ENCODE peak calls at places on chromosomes 12 and 14, in seven cellular contexts. R is GM10248; T is stimulated activated CD8-positive, alpha-beta memory T cell treated with anti-CD3 and anti-CD28 coated beads, Interleukin-2, amount 100 ng/mL, for 1 hour; M is NCI-H1436; A is GM06990; E is PC-3; Z is CD8-positive, alpha-beta memory T cell. Y is an unnamed sample.
A peak's percentile ranks its signal among the peaks of the same experiment; 100 is the strongest.

GRCh38 chr12:113096675-113097461 is 38.7 kb downstream of the RASAL1 start:
- DNase-seq in T (no peak), R (no peak), E (no peak), A (no peak), M (no peak), Z (no peak), Y (no peak)

GRCh38 chr12:106126441-106127288 is 12.1 kb downstream of the NUAK1 start:
- DNase-seq in Z (no peak), R (no peak), E (peak; percentile 98), M (no peak), T (no peak), A (no peak), Y (no peak)

GRCh38 chr12:58503731-58504520 is 416.4 kb downstream of the LRIG3 start:
- DNase-seq in M (peak; percentile 82), Z (no peak), A (no peak), R (no peak), T (no peak), E (no peak), Y (no peak)

GRCh38 chr12:75650989-75651695 is 139.7 kb upstream of the KRR1 start:
- DNase-seq in M (no peak), A (no peak), R (no peak), T (no peak), E (no peak), Z (no peak), Y (no peak)

GRCh38 chr12:14514946-14515345 is 52.7 kb downstream of the PLBD1 start:
- DNase-seq in E (no peak), Z (no peak), R (no peak), A (no peak), T (no peak), M (no peak), Y (no peak)

GRCh38 chr12:58540480-58541299 is 379.6 kb downstream of the LRIG3 start:
- DNase-seq in A (peak; percentile 0), Z (no peak), M (peak; percentile 73), T (no peak), E (peak; percentile 92), R (no peak), Y (peak; percentile 12)

GRCh38 chr12:12880537-12880936 is 10.8 kb upstream of the GPRC5A start:
- DNase-seq in E (no peak), M (no peak), R (no peak), T (no peak), A (no peak), Z (no peak), Y (no peak)

GRCh38 chr12:124786065-124786964 is 77.3 kb downstream of the SCARB1 start:
- DNase-seq in A (no peak), T (no peak), E (no peak), Z (no peak), M (peak; percentile 87), R (no peak), Y (no peak)

GRCh38 chr14:90674043-90674670 is 142.1 kb downstream of the TTC7B start:
- DNase-seq in T (no peak), M (no peak), E (no peak), Z (no peak), A (no peak), R (no peak), Y (no peak)

GRCh38 chr14:76870146-76870545 is 43.9 kb downstream of the LRRC74A start:
- DNase-seq in T (no peak), M (peak; percentile 4), R (no peak), Z (no peak), A (no peak), E (peak; percentile 36), Y (no peak)

Y was measured in activated T-helper 2 cell treated with anti-CD3 and anti-CD28 coated beads, Interferon-gamma antibody, Interleukin-2, Interleukin-4, amounts not matched to agents 10 μg/mL and 5 μg/mL and 100 μg/mL, durations not matched to agents 14 hours and 24 hours and 36 hours.